ENCODE peak calls at places on chromosomes 4 and X, in five cellular contexts. One of them, this sample, is unnamed.

GRCh38 chr4:141133146-141134006 is at the start of gene RNF150:
- DNase-seq in dorsolateral prefrontal cortex: peak; percentile 76
- DNase-seq in MCF 10A: peak; percentile 84
- DNase-seq in brain microvascular endothelial cell: peak; percentile 83
- DNase-seq in fibroblast of the aortic adventitia: peak; percentile 81
- DNase-seq in this sample: peak; percentile 92

GRCh38 chr4:1011022-1011694 is at the start of gene FGFRL1:
- DNase-seq in fibroblast of the aortic adventitia: peak; percentile 77
- DNase-seq in brain microvascular endothelial cell: peak; percentile 71
- DNase-seq in MCF 10A: peak; percentile 89
- DNase-seq in dorsolateral prefrontal cortex: no peak
- DNase-seq in this sample: peak; percentile 96

GRCh38 chrX:9749141-9749540 is 16.5 kb downstream of the GPR143 start:
- DNase-seq in fibroblast of the aortic adventitia: no peak
- DNase-seq in MCF 10A: no peak
- DNase-seq in dorsolateral prefrontal cortex: no peak
- DNase-seq in brain microvascular endothelial cell: no peak
- DNase-seq in this sample: no peak

GRCh38 chr4:13561673-13562072 is 17.4 kb upstream of the NKX3-2 start:
- DNase-seq in dorsolateral prefrontal cortex: no peak
- DNase-seq in MCF 10A: no peak
- DNase-seq in brain microvascular endothelial cell: no peak
- DNase-seq in fibroblast of the aortic adventitia: no peak
- DNase-seq in this sample: no peak

GRCh38 chr4:151176711-151177110 is 77.3 kb downstream of the RPS3A start:
- DNase-seq in MCF 10A: no peak
- DNase-seq in fibroblast of the aortic adventitia: no peak
- DNase-seq in dorsolateral prefrontal cortex: no peak
- DNase-seq in brain microvascular endothelial cell: no peak
- DNase-seq in this sample: no peak

GRCh38 chr4:38805530-38806145 is 1.0 kb upstream of the TLR1 start:
- DNase-seq in MCF 10A: no peak
- DNase-seq in brain microvascular endothelial cell: no peak
- DNase-seq in dorsolateral prefrontal cortex: no peak
- DNase-seq in fibroblast of the aortic adventitia: peak; percentile 29
- DNase-seq in this sample: no peak

GRCh38 chr4:22090655-22091350 is 142.2 kb upstream of the KCNIP4 start:
- DNase-seq in dorsolateral prefrontal cortex: no peak
- DNase-seq in brain microvascular endothelial cell: no peak
- DNase-seq in MCF 10A: peak; percentile 10
- DNase-seq in fibroblast of the aortic adventitia: peak; percentile 63
- DNase-seq in this sample: no peak

GRCh38 chrX:141839856-141840255 is 1.7 kb downstream of the MAGEC3 start:
- DNase-seq in fibroblast of the aortic adventitia: no peak
- DNase-seq in dorsolateral prefrontal cortex: no peak
- DNase-seq in MCF 10A: no peak
- DNase-seq in brain microvascular endothelial cell: no peak
- DNase-seq in this sample: no peak

GRCh38 chr4:91840359-91840758 is 463.4 kb upstream of the GRID2 start:
- DNase-seq in dorsolateral prefrontal cortex: no peak
- DNase-seq in brain microvascular endothelial cell: no peak
- DNase-seq in fibroblast of the aortic adventitia: peak; percentile 16
- DNase-seq in MCF 10A: no peak
- DNase-seq in this sample: no peak

GRCh38 chr4:87848622-87849351 is 16.0 kb downstream of the MEPE start:
- DNase-seq in brain microvascular endothelial cell: peak; percentile 71
- DNase-seq in MCF 10A: peak; percentile 72
- DNase-seq in dorsolateral prefrontal cortex: peak; percentile 78
- DNase-seq in fibroblast of the aortic adventitia: peak; percentile 83
- DNase-seq in this sample: no peak
- TF ChIP-seq CTCF in brain microvascular endothelial cell: peak; percentile 77
- TF ChIP-seq CTCF in MCF 10A: peak; percentile 39
- TF ChIP-seq CTCF in dorsolateral prefrontal cortex: peak; percentile 59
- TF ChIP-seq CTCF in fibroblast of the aortic adventitia: peak; percentile 71
- TF ChIP-seq CTCF in this sample: peak; percentile 74

DNA sequence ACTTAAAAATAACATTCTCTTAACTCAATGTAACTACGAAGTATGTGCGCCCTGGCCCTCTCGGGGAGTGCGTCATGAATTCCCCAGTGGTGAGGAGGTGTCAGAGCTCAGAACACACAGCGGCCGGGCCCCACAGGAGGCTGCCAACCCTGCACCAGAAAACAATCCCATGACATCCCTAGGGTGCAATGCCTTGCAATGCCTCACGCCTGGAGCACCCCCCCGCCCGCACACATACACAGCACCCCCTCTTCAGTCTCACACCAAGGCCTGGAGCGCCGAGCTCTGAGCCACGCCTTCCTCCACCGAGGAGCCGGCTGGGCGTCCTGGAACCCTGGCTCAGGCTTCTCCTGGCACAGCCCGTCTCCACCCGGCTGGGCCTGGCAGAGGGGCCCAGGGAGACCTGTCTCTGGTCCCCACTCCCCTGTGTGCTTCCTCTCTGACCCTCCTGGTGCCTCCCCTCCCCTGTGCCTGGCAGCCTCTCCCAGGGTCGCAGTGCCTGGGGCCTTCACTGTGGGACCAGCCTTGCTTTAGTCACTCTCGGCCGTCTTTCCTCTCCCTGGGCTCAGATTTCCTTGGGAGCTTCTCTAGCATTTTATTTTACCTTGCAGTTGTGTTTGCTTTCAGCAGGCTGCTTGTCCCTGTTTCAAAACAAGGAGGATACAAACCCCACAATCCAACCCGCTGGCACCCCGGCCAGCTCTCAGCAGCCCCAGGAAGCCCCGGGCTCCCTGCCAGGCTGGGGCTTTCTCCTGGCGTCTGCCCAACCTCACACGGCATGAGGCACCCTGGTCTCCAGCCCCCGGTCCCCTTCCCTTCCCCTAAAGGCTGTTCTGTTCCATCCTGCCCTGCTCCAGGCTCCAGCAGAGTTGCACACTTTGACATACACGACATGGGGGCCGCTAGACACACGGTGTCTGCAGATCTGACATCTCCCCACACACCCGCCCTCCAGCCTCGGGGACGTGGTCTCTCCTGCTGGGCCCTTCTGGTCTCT is 108.0 kb upstream of the ADRA2C start:
- DNase-seq in brain microvascular endothelial cell: peak; percentile 86
- DNase-seq in dorsolateral prefrontal cortex: no peak
- DNase-seq in MCF 10A: peak; percentile 9
- DNase-seq in fibroblast of the aortic adventitia: peak; percentile 79
- DNase-seq in this sample: no peak
- TF ChIP-seq CTCF in brain microvascular endothelial cell: no peak
- TF ChIP-seq CTCF in dorsolateral prefrontal cortex: no peak
- TF ChIP-seq CTCF in MCF 10A: no peak
- TF ChIP-seq CTCF in fibroblast of the aortic adventitia: no peak
- TF ChIP-seq CTCF in this sample: no peak

DNA sequence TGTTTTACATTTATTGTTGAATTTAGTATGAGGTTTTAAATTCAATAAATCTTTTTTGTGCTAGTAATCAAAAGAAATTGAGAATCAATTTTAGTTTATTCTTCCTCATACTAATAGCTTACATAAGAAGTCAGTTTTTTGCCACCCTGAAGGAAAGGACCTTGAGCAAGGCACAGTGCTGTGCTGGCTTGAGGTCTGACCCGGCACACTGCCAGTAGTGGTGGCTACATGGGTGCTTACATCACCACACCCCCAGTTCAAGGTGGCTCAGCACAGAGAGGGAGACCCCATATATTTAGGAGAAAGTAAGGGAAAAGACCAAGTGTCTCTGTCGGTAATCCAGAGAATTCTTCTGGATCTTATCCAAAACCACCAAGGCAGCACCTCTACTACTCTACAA is 86.0 kb upstream of the LANCL3 start:
- DNase-seq in MCF 10A: no peak
- DNase-seq in brain microvascular endothelial cell: no peak
- DNase-seq in fibroblast of the aortic adventitia: no peak
- DNase-seq in dorsolateral prefrontal cortex: no peak
- DNase-seq in this sample: no peak
- TF ChIP-seq CTCF in MCF 10A: no peak
- TF ChIP-seq CTCF in brain microvascular endothelial cell: no peak
- TF ChIP-seq CTCF in fibroblast of the aortic adventitia: no peak
- TF ChIP-seq CTCF in dorsolateral prefrontal cortex: no peak
- TF ChIP-seq CTCF in this sample: no peak

DNA sequence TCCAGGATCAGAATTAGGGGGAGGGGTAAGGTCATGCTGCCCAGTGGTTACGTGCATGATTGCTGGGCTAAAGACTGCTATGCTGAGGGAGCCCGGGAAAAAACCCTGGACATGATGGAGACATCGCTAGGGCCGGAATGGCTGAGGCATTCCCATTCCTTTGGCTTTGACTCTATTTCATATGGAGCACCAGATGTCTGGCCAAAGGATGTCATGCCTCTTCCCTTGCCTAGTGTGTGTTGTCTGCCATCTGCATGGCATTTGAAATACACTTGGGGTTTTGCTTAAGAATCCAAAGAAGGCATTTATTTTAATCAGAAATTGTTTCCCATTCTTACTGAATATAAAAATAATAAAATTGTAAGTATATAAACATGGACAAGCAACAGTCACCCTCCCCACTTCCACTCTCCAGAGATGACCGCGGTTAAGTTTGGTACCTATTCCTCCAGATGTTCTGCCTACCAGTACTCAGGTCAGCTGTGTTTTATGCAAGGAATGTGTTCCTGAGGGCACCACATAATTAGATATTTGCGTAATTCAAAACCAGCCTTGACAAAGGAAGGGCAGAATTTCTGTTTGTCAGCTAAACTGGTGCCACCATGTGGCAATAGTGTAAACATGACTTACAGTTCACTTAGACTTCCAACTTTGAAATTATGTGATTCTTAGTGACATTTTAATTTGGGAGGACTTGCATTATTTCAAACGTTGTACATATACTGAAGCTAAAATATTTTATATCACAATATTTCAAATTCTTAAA is 105.9 kb downstream of the CT47B1 start:
- DNase-seq in fibroblast of the aortic adventitia: peak; percentile 70
- DNase-seq in dorsolateral prefrontal cortex: no peak
- DNase-seq in MCF 10A: peak; percentile 85
- DNase-seq in brain microvascular endothelial cell: peak; percentile 22
- DNase-seq in this sample: no peak
- TF ChIP-seq CTCF in fibroblast of the aortic adventitia: peak; percentile 30
- TF ChIP-seq CTCF in dorsolateral prefrontal cortex: peak; percentile 44
- TF ChIP-seq CTCF in MCF 10A: peak; percentile 32
- TF ChIP-seq CTCF in brain microvascular endothelial cell: peak; percentile 38
- TF ChIP-seq CTCF in this sample: peak; percentile 58

DNA sequence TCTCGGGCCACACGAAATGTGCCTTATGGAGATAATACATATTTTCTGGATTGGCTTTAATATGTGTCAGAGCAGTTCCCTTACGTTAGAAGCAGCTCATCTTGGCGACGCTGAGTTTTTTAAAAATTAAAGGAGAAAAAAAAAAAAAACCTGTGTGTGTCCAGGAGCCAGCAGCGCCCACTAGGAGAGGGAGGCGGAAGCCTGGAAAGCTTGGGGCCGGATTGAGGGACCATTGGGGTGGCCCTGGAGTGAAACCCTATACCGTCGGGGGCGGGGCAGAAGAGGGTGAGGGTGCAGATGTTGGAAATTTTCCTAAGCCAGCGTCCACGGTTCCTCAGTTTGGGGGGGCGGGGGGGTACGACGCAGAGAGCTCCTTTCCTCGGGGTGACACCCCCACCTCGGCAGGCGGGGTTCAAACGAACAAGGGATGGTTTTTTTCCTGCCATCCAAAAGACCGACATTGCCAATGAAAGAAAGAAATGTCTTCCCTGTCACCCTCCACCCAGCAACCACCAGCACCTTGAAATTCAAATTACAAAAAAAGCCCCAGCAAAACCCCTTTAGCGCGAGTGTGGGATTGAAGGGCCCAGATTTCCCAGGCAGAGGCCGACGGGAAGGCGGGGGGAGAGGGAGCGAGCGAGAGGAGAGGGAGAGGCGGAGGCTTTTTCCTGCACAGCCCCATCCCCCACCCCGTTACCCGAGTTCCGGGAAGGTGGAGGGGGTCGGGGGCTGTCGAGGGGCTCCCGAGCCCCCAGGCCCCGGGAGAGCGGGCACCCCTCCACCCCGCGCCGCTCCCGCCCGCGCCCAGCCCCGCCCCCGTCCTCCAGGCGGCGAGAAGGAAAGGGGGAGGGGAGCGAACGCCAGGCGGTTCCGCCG is 868 bp downstream of the SMARCA1 start:
- DNase-seq in fibroblast of the aortic adventitia: peak; percentile 52
- DNase-seq in dorsolateral prefrontal cortex: no peak
- DNase-seq in MCF 10A: peak; percentile 73
- DNase-seq in brain microvascular endothelial cell: peak; percentile 45
- DNase-seq in this sample: peak; percentile 87
- TF ChIP-seq CTCF in fibroblast of the aortic adventitia: peak; percentile 27
- TF ChIP-seq CTCF in dorsolateral prefrontal cortex: no peak
- TF ChIP-seq CTCF in MCF 10A: no peak
- TF ChIP-seq CTCF in brain microvascular endothelial cell: peak; percentile 43
- TF ChIP-seq CTCF in this sample: peak; percentile 41

GRCh38 chrX:68498044-68498507 is 775 bp upstream of the YIPF6 start:
- DNase-seq in MCF 10A: no peak
- DNase-seq in dorsolateral prefrontal cortex: no peak
- DNase-seq in fibroblast of the aortic adventitia: no peak
- DNase-seq in brain microvascular endothelial cell: no peak
- DNase-seq in this sample: no peak
- TF ChIP-seq CTCF in MCF 10A: no peak
- TF ChIP-seq CTCF in dorsolateral prefrontal cortex: no peak
- TF ChIP-seq CTCF in fibroblast of the aortic adventitia: peak; percentile 20
- TF ChIP-seq CTCF in brain microvascular endothelial cell: peak; percentile 47
- TF ChIP-seq CTCF in this sample: peak; percentile 23

This sample was measured in osteocyte.